ENCODE peak calls at places on chromosome 12, in seven cellular contexts. One of them, this sample, is unnamed.
A peak's percentile ranks its signal among the peaks of the same experiment; 100 is the strongest.

GRCh38 chr12:94873368-94874085 is 130.0 kb downstream of the NDUFA12 start:
- DNase-seq in breast epithelium: no peak
- DNase-seq in fibroblast of lung: no peak
- DNase-seq in neural progenitor cell: peak; percentile 85
- DNase-seq in gastrocnemius medialis: no peak
- DNase-seq in mesenchymal stem cell: no peak
- DNase-seq in cardiac muscle cell: peak; percentile 63
- DNase-seq in this sample: peak; percentile 27

GRCh38 chr12:8894378-8894777 is 19.9 kb upstream of the PHC1 start:
- DNase-seq in breast epithelium: no peak
- DNase-seq in fibroblast of lung: peak; percentile 8
- DNase-seq in neural progenitor cell: no peak
- DNase-seq in gastrocnemius medialis: no peak
- DNase-seq in mesenchymal stem cell: peak; percentile 78
- DNase-seq in cardiac muscle cell: no peak
- DNase-seq in this sample: no peak

GRCh38 chr12:49783917-49784676 is 42.7 kb downstream of the TMBIM6 start:
- DNase-seq in breast epithelium: no peak
- DNase-seq in fibroblast of lung: peak; percentile 96
- DNase-seq in neural progenitor cell: no peak
- DNase-seq in gastrocnemius medialis: no peak
- DNase-seq in mesenchymal stem cell: peak; percentile 85
- DNase-seq in cardiac muscle cell: no peak
- DNase-seq in this sample: no peak

GRCh38 chr12:33265037-33265436 is 174.6 kb downstream of the SYT10 start:
- DNase-seq in breast epithelium: no peak
- DNase-seq in fibroblast of lung: no peak
- DNase-seq in neural progenitor cell: no peak
- DNase-seq in gastrocnemius medialis: no peak
- DNase-seq in mesenchymal stem cell: no peak
- DNase-seq in cardiac muscle cell: no peak
- DNase-seq in this sample: no peak

GRCh38 chr12:42097971-42098370 is 46.7 kb downstream of the GXYLT1 start:
- DNase-seq in breast epithelium: no peak
- DNase-seq in fibroblast of lung: no peak
- DNase-seq in neural progenitor cell: no peak
- DNase-seq in gastrocnemius medialis: no peak
- DNase-seq in mesenchymal stem cell: no peak
- DNase-seq in cardiac muscle cell: no peak
- DNase-seq in this sample: no peak

GRCh38 chr12:6241495-6241894 is 41.3 kb downstream of the CD9 start:
- DNase-seq in breast epithelium: peak; percentile 53
- DNase-seq in fibroblast of lung: no peak
- DNase-seq in neural progenitor cell: no peak
- DNase-seq in gastrocnemius medialis: peak; percentile 48
- DNase-seq in mesenchymal stem cell: no peak
- DNase-seq in cardiac muscle cell: peak; percentile 65
- DNase-seq in this sample: peak; percentile 74

GRCh38 chr12:108198043-108198442 is 69.0 kb downstream of the WSCD2 start:
- DNase-seq in breast epithelium: no peak
- DNase-seq in fibroblast of lung: no peak
- DNase-seq in neural progenitor cell: peak; percentile 26
- DNase-seq in gastrocnemius medialis: no peak
- DNase-seq in mesenchymal stem cell: no peak
- DNase-seq in cardiac muscle cell: no peak
- DNase-seq in this sample: no peak

GRCh38 chr12:5171701-5172100 is 128.0 kb downstream of the KCNA5 start:
- DNase-seq in breast epithelium: no peak
- DNase-seq in fibroblast of lung: peak; percentile 66
- DNase-seq in neural progenitor cell: peak; percentile 72
- DNase-seq in gastrocnemius medialis: no peak
- DNase-seq in mesenchymal stem cell: peak; percentile 21
- DNase-seq in cardiac muscle cell: peak; percentile 71
- DNase-seq in this sample: no peak

GRCh38 chr12:54956818-54957641 is 27.5 kb downstream of the TESPA1 start:
- DNase-seq in breast epithelium: no peak
- DNase-seq in fibroblast of lung: no peak
- DNase-seq in neural progenitor cell: peak; percentile 49
- DNase-seq in gastrocnemius medialis: no peak
- DNase-seq in mesenchymal stem cell: no peak
- DNase-seq in cardiac muscle cell: no peak
- DNase-seq in this sample: no peak

GRCh38 chr12:113577464-113578121 is 105.9 kb upstream of the LHX5 start:
- DNase-seq in breast epithelium: no peak
- DNase-seq in fibroblast of lung: no peak
- DNase-seq in neural progenitor cell: no peak
- DNase-seq in gastrocnemius medialis: no peak
- DNase-seq in mesenchymal stem cell: no peak
- DNase-seq in cardiac muscle cell: no peak
- DNase-seq in this sample: no peak
- H3K4me3 ChIP-seq in breast epithelium: no peak overlapping the region
- H3K4me3 ChIP-seq in fibroblast of lung: no peak overlapping the region
- H3K4me3 ChIP-seq in neural progenitor cell: no peak overlapping the region
- H3K4me3 ChIP-seq in gastrocnemius medialis: no peak overlapping the region
- H3K4me3 ChIP-seq in mesenchymal stem cell: no peak overlapping the region
- H3K4me3 ChIP-seq in cardiac muscle cell: no peak overlapping the region
- H3K4me3 ChIP-seq in this sample: no peak overlapping the region

GRCh38 chr12:76317976-76318375 is 30.2 kb downstream of the BBS10 start:
- DNase-seq in breast epithelium: no peak
- DNase-seq in fibroblast of lung: no peak
- DNase-seq in neural progenitor cell: no peak
- DNase-seq in gastrocnemius medialis: no peak
- DNase-seq in mesenchymal stem cell: no peak
- DNase-seq in cardiac muscle cell: no peak
- DNase-seq in this sample: no peak
- H3K4me1 ChIP-seq in breast epithelium: no peaks in the 10 kb centered on the region
- H3K4me1 ChIP-seq in fibroblast of lung: peaks cover 2% of the 10 kb centered on the region
- H3K4me1 ChIP-seq in neural progenitor cell: no peaks in the 10 kb centered on the region
- H3K4me1 ChIP-seq in gastrocnemius medialis: no peaks in the 10 kb centered on the region
- H3K4me1 ChIP-seq in mesenchymal stem cell: peaks cover 1% of the 10 kb centered on the region
- H3K4me1 ChIP-seq in cardiac muscle cell: no peaks in the 10 kb centered on the region
- H3K4me1 ChIP-seq in this sample: no peaks in the 10 kb centered on the region

DNA sequence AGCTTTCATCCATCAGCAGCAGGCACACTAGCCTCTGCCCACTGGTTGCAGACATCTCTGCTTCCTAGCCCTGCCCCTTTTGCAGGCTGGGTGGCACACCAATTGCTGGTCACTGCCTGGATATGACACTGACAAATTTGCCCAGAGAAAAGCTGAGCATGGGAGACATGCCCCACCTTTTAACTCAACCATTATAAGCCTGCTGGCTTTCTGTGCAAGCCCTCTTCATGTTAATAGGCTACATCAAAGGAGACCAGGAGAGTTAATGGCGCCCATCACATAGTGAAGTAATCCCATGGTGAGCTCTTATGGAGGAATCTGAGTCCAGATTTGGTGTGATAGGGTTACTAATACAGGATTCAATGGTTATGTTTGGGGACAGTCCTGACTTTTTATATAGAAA is 139.2 kb downstream of the KICS2 start:
- DNase-seq in breast epithelium: no peak
- DNase-seq in fibroblast of lung: no peak
- DNase-seq in neural progenitor cell: no peak
- DNase-seq in gastrocnemius medialis: no peak
- DNase-seq in mesenchymal stem cell: no peak
- DNase-seq in cardiac muscle cell: no peak
- DNase-seq in this sample: no peak
- H3K4me3 ChIP-seq in breast epithelium: peak overlapping the region; percentile 19
- H3K4me3 ChIP-seq in fibroblast of lung: peak overlapping the region; percentile 5
- H3K4me3 ChIP-seq in neural progenitor cell: no peak overlapping the region
- H3K4me3 ChIP-seq in gastrocnemius medialis: no peak overlapping the region
- H3K4me3 ChIP-seq in mesenchymal stem cell: peak overlapping the region; percentile 43
- H3K4me3 ChIP-seq in cardiac muscle cell: no peak overlapping the region
- H3K4me3 ChIP-seq in this sample: no peak overlapping the region

DNA sequence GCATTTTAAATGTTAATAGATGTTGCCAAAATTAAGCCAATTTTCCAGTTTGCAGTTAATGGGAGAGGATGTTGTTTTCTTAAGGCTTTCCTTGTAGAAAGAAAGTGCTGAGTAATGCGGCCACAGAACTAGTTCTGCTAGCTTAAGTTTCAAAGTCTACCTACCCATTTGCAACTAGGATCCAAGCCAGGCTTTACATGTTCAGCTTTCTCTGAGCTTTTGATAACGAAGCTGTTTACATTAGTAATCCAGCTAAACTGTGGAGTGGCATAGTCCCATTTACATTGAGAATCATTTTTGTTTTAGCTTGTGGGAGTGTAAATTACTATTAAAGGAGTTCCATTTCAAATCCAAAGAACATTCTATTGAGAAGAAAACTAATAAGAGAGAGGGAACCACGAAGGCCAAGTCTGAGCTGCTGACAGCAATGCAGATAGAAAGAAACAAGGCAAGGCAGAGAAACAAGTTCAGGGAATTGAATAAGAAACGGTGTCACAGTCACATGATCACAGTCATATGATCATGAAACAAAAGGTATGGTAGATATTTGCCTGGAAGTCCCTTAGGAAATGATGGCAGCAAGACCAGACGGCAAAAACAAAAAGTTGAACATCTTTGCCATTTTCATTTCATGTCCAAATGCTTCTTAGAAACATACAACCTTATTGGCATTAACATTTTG is 274.9 kb downstream of the PAWR start:
- DNase-seq in breast epithelium: no peak
- DNase-seq in fibroblast of lung: peak; percentile 42
- DNase-seq in neural progenitor cell: no peak
- DNase-seq in gastrocnemius medialis: no peak
- DNase-seq in mesenchymal stem cell: peak; percentile 35
- DNase-seq in cardiac muscle cell: no peak
- DNase-seq in this sample: no peak
- H3K4me1 ChIP-seq in breast epithelium: no peaks in the 10 kb centered on the region
- H3K4me1 ChIP-seq in fibroblast of lung: peaks cover 2% of the 10 kb centered on the region
- H3K4me1 ChIP-seq in neural progenitor cell: peaks cover 13% of the 10 kb centered on the region
- H3K4me1 ChIP-seq in gastrocnemius medialis: no peaks in the 10 kb centered on the region
- H3K4me1 ChIP-seq in mesenchymal stem cell: peaks cover 4% of the 10 kb centered on the region
- H3K4me1 ChIP-seq in cardiac muscle cell: peaks cover 53% of the 10 kb centered on the region
- H3K4me1 ChIP-seq in this sample: no peaks in the 10 kb centered on the region

GRCh38 chr12:89954259-89954658 is 245.6 kb upstream of the ATP2B1 start:
- DNase-seq in breast epithelium: no peak
- DNase-seq in fibroblast of lung: no peak
- DNase-seq in neural progenitor cell: no peak
- DNase-seq in gastrocnemius medialis: no peak
- DNase-seq in mesenchymal stem cell: no peak
- DNase-seq in cardiac muscle cell: no peak
- DNase-seq in this sample: no peak

GRCh38 chr12:89960607-89961394 is 252.2 kb upstream of the ATP2B1 start:
- DNase-seq in breast epithelium: no peak
- DNase-seq in fibroblast of lung: peak; percentile 54
- DNase-seq in neural progenitor cell: no peak
- DNase-seq in gastrocnemius medialis: no peak
- DNase-seq in mesenchymal stem cell: no peak
- DNase-seq in cardiac muscle cell: no peak
- DNase-seq in this sample: no peak

GRCh38 chr12:89962648-89963047 is 254.0 kb upstream of the ATP2B1 start:
- DNase-seq in breast epithelium: no peak
- DNase-seq in fibroblast of lung: no peak
- DNase-seq in neural progenitor cell: no peak
- DNase-seq in gastrocnemius medialis: no peak
- DNase-seq in mesenchymal stem cell: no peak
- DNase-seq in cardiac muscle cell: no peak
- DNase-seq in this sample: no peak

GRCh38 chr12:89959188-89959587 is 250.6 kb upstream of the ATP2B1 start:
- DNase-seq in breast epithelium: no peak
- DNase-seq in fibroblast of lung: no peak
- DNase-seq in neural progenitor cell: no peak
- DNase-seq in gastrocnemius medialis: no peak
- DNase-seq in mesenchymal stem cell: no peak
- DNase-seq in cardiac muscle cell: no peak
- DNase-seq in this sample: no peak

DNA sequence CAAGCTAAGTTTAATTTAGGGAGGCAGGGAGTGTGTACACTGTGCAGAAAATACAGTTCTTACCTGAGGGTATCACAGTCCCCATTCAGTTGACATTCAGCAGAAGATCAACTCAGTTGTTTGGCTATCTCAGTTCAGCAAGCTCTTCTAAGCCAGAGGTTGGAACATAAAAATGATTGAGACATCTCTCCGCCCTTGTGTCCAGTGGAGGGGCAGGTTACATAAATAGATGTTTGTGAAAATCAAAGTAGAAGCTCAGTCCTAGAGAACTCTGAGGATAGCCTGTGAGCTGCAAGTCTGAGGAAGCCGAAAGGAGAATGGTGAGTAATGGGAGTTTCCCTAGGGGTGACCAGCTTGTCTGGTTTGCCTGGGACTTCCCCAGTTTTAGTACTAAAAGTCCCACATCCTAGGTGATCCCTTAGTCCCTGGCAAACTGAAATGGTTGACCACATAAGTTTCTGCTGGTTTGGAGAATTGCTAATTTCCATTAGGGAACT is 251.4 kb upstream of the ATP2B1 start:
- DNase-seq in breast epithelium: no peak
- DNase-seq in fibroblast of lung: no peak
- DNase-seq in neural progenitor cell: no peak
- DNase-seq in gastrocnemius medialis: no peak
- DNase-seq in mesenchymal stem cell: peak; percentile 60
- DNase-seq in cardiac muscle cell: no peak
- DNase-seq in this sample: no peak
- H3K4me3 ChIP-seq in breast epithelium: no peak overlapping the region
- H3K4me3 ChIP-seq in fibroblast of lung: no peak overlapping the region
- H3K4me3 ChIP-seq in neural progenitor cell: no peak overlapping the region
- H3K4me3 ChIP-seq in gastrocnemius medialis: no peak overlapping the region
- H3K4me3 ChIP-seq in mesenchymal stem cell: no peak overlapping the region
- H3K4me3 ChIP-seq in cardiac muscle cell: no peak overlapping the region
- H3K4me3 ChIP-seq in this sample: no peak overlapping the region

DNA sequence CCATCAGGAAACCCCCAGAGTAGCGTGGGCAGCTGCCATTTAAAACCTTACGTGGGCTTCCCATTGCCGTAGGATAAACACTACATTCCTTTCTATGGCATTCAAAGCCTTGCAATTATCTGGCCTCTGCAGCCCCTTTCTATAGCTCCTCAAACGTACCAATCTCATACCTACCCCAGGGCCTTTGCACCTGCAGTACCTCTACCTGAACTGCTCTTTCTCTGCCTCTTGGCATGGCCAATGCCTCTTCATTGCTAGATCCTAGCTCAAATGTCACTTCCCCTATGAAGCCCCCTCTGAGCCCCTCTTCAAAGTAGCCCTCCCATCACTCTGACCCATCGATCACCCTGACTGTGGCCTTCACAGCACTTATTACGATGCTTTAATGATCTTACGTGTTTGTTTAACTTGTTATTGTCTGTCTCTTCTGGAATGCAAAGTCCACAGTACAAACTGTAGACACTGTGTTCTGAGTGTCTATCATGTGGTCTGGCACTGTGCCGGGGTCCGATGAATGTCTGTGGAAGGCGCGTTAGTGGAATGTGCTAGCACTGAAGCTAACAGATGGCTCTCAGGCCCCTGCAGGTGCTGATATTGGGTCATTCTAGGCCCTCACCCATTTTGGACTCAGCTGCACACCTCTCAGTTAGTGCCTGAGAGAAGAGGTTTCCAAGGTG is 157.3 kb upstream of the NOS1 start:
- DNase-seq in breast epithelium: peak; percentile 24
- DNase-seq in fibroblast of lung: no peak
- DNase-seq in neural progenitor cell: no peak
- DNase-seq in gastrocnemius medialis: peak; percentile 75
- DNase-seq in mesenchymal stem cell: no peak
- DNase-seq in cardiac muscle cell: no peak
- DNase-seq in this sample: peak; percentile 74
- H3K4me1 ChIP-seq in breast epithelium: no peaks in the 10 kb centered on the region
- H3K4me1 ChIP-seq in fibroblast of lung: no peaks in the 10 kb centered on the region
- H3K4me1 ChIP-seq in neural progenitor cell: peaks cover 4% of the 10 kb centered on the region
- H3K4me1 ChIP-seq in gastrocnemius medialis: peaks cover 18% of the 10 kb centered on the region
- H3K4me1 ChIP-seq in mesenchymal stem cell: no peaks in the 10 kb centered on the region
- H3K4me1 ChIP-seq in cardiac muscle cell: no peaks in the 10 kb centered on the region
- H3K4me1 ChIP-seq in this sample: peaks cover 8% of the 10 kb centered on the region

This sample was measured in right cardiac atrium.